ENCODE peak calls at places on chromosomes 3 and 15, in nine cellular contexts. A is psoas muscle; F is right cardiac atrium; K is RWPE1; B is GM23248; I is ovary; Q is iPS DF 6.9; U is CD4-positive, alpha-beta T cell; C is AG04450. G is an unnamed sample.

GRCh38 chr15:78266229-78266628 is 1.9 kb downstream of the DNAJA4 start:
- DNase-seq in A (no peak), F (no peak), K (peak; percentile 9), B (no peak), I (no peak), Q (no peak), U (no peak), C (no peak), G (no peak)

GRCh38 chr15:63372018-63372705 is 9.5 kb downstream of the CA12 start:
- DNase-seq in A (peak; percentile 69), F (peak; percentile 54), K (peak; percentile 89), B (peak; percentile 99), I (no peak), Q (no peak), U (no peak), C (peak; percentile 86), G (no peak)

GRCh38 chr3:14480207-14481017 is 59.7 kb downstream of the GRIP2 start:
- DNase-seq in A (peak; percentile 19), F (peak; percentile 84), K (peak; percentile 48), B (no peak), I (no peak), Q (no peak), U (no peak), C (peak; percentile 45), G (no peak)

GRCh38 chr15:63323798-63324651 is 46.6 kb downstream of the APH1B start:
- DNase-seq in A (no peak), F (no peak), K (no peak), B (peak; percentile 67), I (no peak), Q (no peak), U (no peak), C (no peak), G (no peak)

GRCh38 chr3:37052860-37053259 is 59.5 kb downstream of the MLH1 start:
- DNase-seq in A (no peak), F (no peak), K (no peak), B (no peak), I (no peak), Q (no peak), U (no peak), C (no peak), G (no peak)

GRCh38 chr3:128447561-128448013 is 19.1 kb downstream of the DNAJB8 start:
- DNase-seq in A (no peak), F (no peak), K (no peak), B (no peak), I (no peak), Q (no peak), U (no peak), C (no peak), G (no peak)

GRCh38 chr15:63014578-63014977 is 28.0 kb upstream of the TPM1 start:
- DNase-seq in A (no peak), F (no peak), K (no peak), B (no peak), I (no peak), Q (no peak), U (no peak), C (no peak), G (no peak)

GRCh38 chr3:19898725-19899124 is 35.3 kb downstream of the EFHB start:
- DNase-seq in A (no peak), F (no peak), K (no peak), B (no peak), I (no peak), Q (no peak), U (no peak), C (no peak), G (no peak)

GRCh38 chr3:56894912-56895431 is 93.2 kb upstream of the ARHGEF3 start:
- DNase-seq in A (no peak), F (no peak), K (no peak), B (peak; percentile 30), I (no peak), Q (no peak), U (no peak), C (no peak), G (peak; percentile 19)

GRCh38 chr15:52005748-52006701 is 13.0 kb upstream of the MAPK6 start:
- DNase-seq in A (no peak), F (no peak), K (no peak), B (peak; percentile 81), I (no peak), Q (no peak), U (no peak), C (no peak), G (no peak)

GRCh38 chr15:82371649-82372048 is 22.4 kb upstream of the GOLGA6L10 start:
- DNase-seq in A (no peak), F (no peak), K (no peak), B (no peak), I (no peak), Q (no peak), U (no peak), C (no peak), G (no peak)

GRCh38 chr3:108407858-108408257 is 102.5 kb downstream of the MYH15 start:
- DNase-seq in A (no peak), F (no peak), K (no peak), B (no peak), I (no peak), Q (no peak), U (no peak), C (no peak), G (no peak)
- H3K27ac ChIP-seq in A (no peak overlapping the region), F (no peak overlapping the region), K (no peak overlapping the region), B (no peak overlapping the region), I (no peak overlapping the region), Q (no peak overlapping the region), U (no peak overlapping the region), C (no peak overlapping the region), G (no peak overlapping the region)

GRCh38 chr15:67861983-67862382 is 22.1 kb upstream of the RNU6-1 start:
- DNase-seq in A (no peak), F (no peak), K (no peak), B (no peak), I (no peak), Q (no peak), U (no peak), C (no peak), G (no peak)

GRCh38 chr15:67865331-67865730 is 25.5 kb upstream of the RNU6-1 start:
- DNase-seq in A (no peak), F (no peak), K (no peak), B (no peak), I (no peak), Q (no peak), U (no peak), C (no peak), G (no peak)

GRCh38 chr15:67865766-67866165 is 25.9 kb upstream of the RNU6-1 start:
- DNase-seq in A (no peak), F (no peak), K (no peak), B (no peak), I (no peak), Q (no peak), U (no peak), C (no peak), G (no peak)

GRCh38 chr15:67862771-67863441 is 23.1 kb upstream of the RNU6-1 start:
- DNase-seq in A (no peak), F (no peak), K (no peak), B (no peak), I (no peak), Q (no peak), U (no peak), C (no peak), G (no peak)

GRCh38 chr15:67863442-67863987 is 23.7 kb upstream of the RNU6-1 start:
- DNase-seq in A (peak; percentile 90), F (peak; percentile 95), K (peak; percentile 91), B (peak; percentile 89), I (peak; percentile 88), Q (no peak), U (peak; percentile 63), C (peak; percentile 42), G (peak; percentile 40)
- H3K27ac ChIP-seq in A (no peak overlapping the region), F (no peak overlapping the region), K (peak overlapping the region; percentile 37), B (no peak overlapping the region), I (no peak overlapping the region), Q (no peak overlapping the region), U (no peak overlapping the region), C (no peak overlapping the region), G (no peak overlapping the region)

GRCh38 chr3:16109929-16110328 is 64.6 kb upstream of the GALNT15 start:
- DNase-seq in A (no peak), F (no peak), K (no peak), B (no peak), I (no peak), Q (no peak), U (no peak), C (no peak), G (no peak)

GRCh38 chr3:16114930-16115329 is 59.5 kb upstream of the GALNT15 start:
- DNase-seq in A (no peak), F (peak; percentile 54), K (no peak), B (no peak), I (peak; percentile 45), Q (no peak), U (no peak), C (no peak), G (no peak)

GRCh38 chr3:16114381-16114916 is 60.0 kb upstream of the GALNT15 start:
- DNase-seq in A (no peak), F (no peak), K (no peak), B (peak; percentile 35), I (peak; percentile 28), Q (no peak), U (no peak), C (no peak), G (no peak)

GRCh38 chr3:16113704-16114103 is 60.8 kb upstream of the GALNT15 start:
- DNase-seq in A (no peak), F (no peak), K (no peak), B (peak; percentile 87), I (no peak), Q (no peak), U (no peak), C (no peak), G (no peak)

GRCh38 chr3:16112910-16113504 is 61.5 kb upstream of the GALNT15 start:
- DNase-seq in A (no peak), F (peak; percentile 41), K (no peak), B (peak; percentile 93), I (no peak), Q (no peak), U (no peak), C (no peak), G (no peak)
- H3K27ac ChIP-seq in A (peak overlapping the region; percentile 71), F (no peak overlapping the region), K (no peak overlapping the region), B (peak overlapping the region; percentile 99), I (peak overlapping the region; percentile 68), Q (no peak overlapping the region), U (no peak overlapping the region), C (peak overlapping the region; percentile 63), G (no peak overlapping the region)

DNA sequence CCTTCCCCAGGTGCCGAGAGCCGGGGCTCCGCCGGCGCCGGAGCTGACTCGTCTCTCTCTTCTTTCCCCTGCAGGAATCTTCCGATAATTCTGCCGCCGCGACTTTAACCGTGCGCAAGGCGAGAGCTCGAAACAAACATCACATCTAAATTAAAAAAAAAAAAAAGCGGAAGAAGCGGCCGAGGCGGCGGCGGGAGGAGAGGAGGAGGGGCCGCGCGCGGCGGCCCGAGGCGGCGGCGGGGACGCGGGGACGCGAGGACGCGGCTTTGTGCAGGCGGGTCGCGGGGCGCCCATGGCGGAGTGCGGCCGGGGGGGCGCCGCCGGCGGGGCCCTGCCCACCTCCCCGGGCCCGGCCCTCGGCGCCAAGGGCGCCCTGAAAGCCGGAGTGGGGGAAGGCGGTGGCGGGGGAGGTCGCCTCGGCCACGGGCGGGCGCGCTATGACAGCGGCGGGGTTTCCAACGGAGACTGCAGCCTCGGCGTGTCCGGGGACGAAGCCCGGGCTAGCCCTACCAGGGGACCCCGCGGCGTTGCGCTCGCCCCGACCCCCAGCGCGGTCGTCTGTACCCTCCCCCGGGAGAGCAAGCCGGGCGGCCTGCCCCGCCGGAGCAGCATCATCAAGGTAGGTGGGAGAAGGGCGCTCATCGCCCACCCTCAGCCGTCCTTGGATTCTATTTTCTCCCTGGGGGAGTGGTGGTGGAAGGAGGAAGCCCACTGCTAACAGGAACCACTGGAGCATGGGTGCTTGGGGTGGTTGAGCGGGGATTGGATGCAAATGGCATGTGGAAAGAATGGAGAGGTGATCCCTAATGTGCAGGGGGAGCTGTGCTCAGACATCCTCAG is at the start of gene PLCL2:
- DNase-seq in A (peak; percentile 72), F (peak; percentile 81), K (peak; percentile 15), B (peak; percentile 72), I (peak; percentile 45), Q (no peak), U (peak; percentile 63), C (no peak), G (peak; percentile 27)
- H3K27ac ChIP-seq in A (peak within 1 kb of the TSS; percentile 99), F (peak within 1 kb of the TSS; percentile 89), K (no peak within 1 kb of the TSS), B (peak within 1 kb of the TSS; percentile 61), I (peak within 1 kb of the TSS; percentile 92), Q (no peak within 1 kb of the TSS), U (peak within 1 kb of the TSS; percentile 91), C (no peak within 1 kb of the TSS), G (peak within 1 kb of the TSS; percentile 65)

G was measured in substantia nigra.